ENCODE peak calls at places on chromosome X, in seven cellular contexts. One of them, this sample, is unnamed. For H3K4me1, the result is how much of the 10 kb centered on the place peaks cover.

GRCh38 chrX:154046262-154046771 is 26.6 kb upstream of the IRAK1 start:
- DNase-seq in endodermal cell: no peak
- DNase-seq in Karpas-422: no peak
- DNase-seq in H9: no peak
- DNase-seq in IMR-90: peak
- DNase-seq in astrocyte: peak
- DNase-seq in HCT116: no peak
- DNase-seq in this sample: no peak

GRCh38 chrX:148501121-148502066 is 977 bp downstream of the AFF2 start:
- DNase-seq in astrocyte: no peak
- DNase-seq in H9: peak
- DNase-seq in IMR-90: no peak
- DNase-seq in Karpas-422: peak
- DNase-seq in endodermal cell: peak
- DNase-seq in HCT116: no peak
- DNase-seq in this sample: peak

GRCh38 chrX:118239471-118239870 is 106.4 kb upstream of the WDR44 start:
- DNase-seq in H9: no peak
- DNase-seq in astrocyte: peak
- DNase-seq in HCT116: no peak
- DNase-seq in endodermal cell: no peak
- DNase-seq in Karpas-422: no peak
- DNase-seq in IMR-90: peak
- DNase-seq in this sample: no peak

GRCh38 chrX:25968920-25969319 is 169.2 kb upstream of the MAGEB18 start:
- DNase-seq in H9: peak
- DNase-seq in astrocyte: no peak
- DNase-seq in HCT116: no peak
- DNase-seq in endodermal cell: peak
- DNase-seq in IMR-90: no peak
- DNase-seq in Karpas-422: peak
- DNase-seq in this sample: no peak

GRCh38 chrX:124103966-124104365 is 142.5 kb downstream of the STAG2 start:
- DNase-seq in IMR-90: no peak
- DNase-seq in endodermal cell: no peak
- DNase-seq in HCT116: no peak
- DNase-seq in Karpas-422: no peak
- DNase-seq in H9: no peak
- DNase-seq in astrocyte: no peak
- DNase-seq in this sample: no peak

GRCh38 chrX:96689951-96690350 is 5.3 kb downstream of the DIAPH2 start:
- DNase-seq in endodermal cell: no peak
- DNase-seq in Karpas-422: no peak
- DNase-seq in H9: no peak
- DNase-seq in astrocyte: no peak
- DNase-seq in HCT116: no peak
- DNase-seq in IMR-90: peak
- DNase-seq in this sample: no peak

GRCh38 chrX:56928546-56928945 is 66.8 kb downstream of the SPIN3 start:
- DNase-seq in HCT116: no peak
- DNase-seq in H9: no peak
- DNase-seq in astrocyte: no peak
- DNase-seq in endodermal cell: no peak
- DNase-seq in IMR-90: no peak
- DNase-seq in Karpas-422: no peak
- DNase-seq in this sample: no peak

GRCh38 chrX:11100281-11101035 is 10.7 kb upstream of the HCCS start:
- DNase-seq in astrocyte: peak
- DNase-seq in HCT116: no peak
- DNase-seq in endodermal cell: peak
- DNase-seq in H9: peak
- DNase-seq in Karpas-422: peak
- DNase-seq in IMR-90: peak
- DNase-seq in this sample: no peak

GRCh38 chrX:20718592-20718991 is 451.9 kb upstream of the RPS6KA3 start:
- DNase-seq in endodermal cell: no peak
- DNase-seq in IMR-90: no peak
- DNase-seq in H9: no peak
- DNase-seq in astrocyte: no peak
- DNase-seq in HCT116: no peak
- DNase-seq in Karpas-422: no peak
- DNase-seq in this sample: no peak

GRCh38 chrX:48559636-48560035 is 14.6 kb upstream of the RBM3 start:
- DNase-seq in IMR-90: no peak
- DNase-seq in H9: no peak
- DNase-seq in endodermal cell: no peak
- DNase-seq in HCT116: no peak
- DNase-seq in Karpas-422: no peak
- DNase-seq in astrocyte: no peak
- DNase-seq in this sample: no peak

GRCh38 chrX:39826813-39827543 is 270.8 kb downstream of the BCOR start:
- DNase-seq in HCT116: no peak
- DNase-seq in astrocyte: no peak
- DNase-seq in endodermal cell: no peak
- DNase-seq in H9: no peak
- DNase-seq in IMR-90: no peak
- DNase-seq in Karpas-422: peak
- DNase-seq in this sample: no peak

GRCh38 chrX:64842492-64842891 is 133.8 kb downstream of the ZC4H2 start:
- DNase-seq in endodermal cell: no peak
- DNase-seq in IMR-90: no peak
- DNase-seq in Karpas-422: no peak
- DNase-seq in H9: no peak
- DNase-seq in HCT116: no peak
- DNase-seq in astrocyte: no peak
- DNase-seq in this sample: no peak

GRCh38 chrX:21811832-21812231 is 27.6 kb upstream of the MBTPS2 start:
- DNase-seq in Karpas-422: no peak
- DNase-seq in IMR-90: no peak
- DNase-seq in endodermal cell: no peak
- DNase-seq in HCT116: no peak
- DNase-seq in astrocyte: no peak
- DNase-seq in H9: no peak
- DNase-seq in this sample: no peak

DNA sequence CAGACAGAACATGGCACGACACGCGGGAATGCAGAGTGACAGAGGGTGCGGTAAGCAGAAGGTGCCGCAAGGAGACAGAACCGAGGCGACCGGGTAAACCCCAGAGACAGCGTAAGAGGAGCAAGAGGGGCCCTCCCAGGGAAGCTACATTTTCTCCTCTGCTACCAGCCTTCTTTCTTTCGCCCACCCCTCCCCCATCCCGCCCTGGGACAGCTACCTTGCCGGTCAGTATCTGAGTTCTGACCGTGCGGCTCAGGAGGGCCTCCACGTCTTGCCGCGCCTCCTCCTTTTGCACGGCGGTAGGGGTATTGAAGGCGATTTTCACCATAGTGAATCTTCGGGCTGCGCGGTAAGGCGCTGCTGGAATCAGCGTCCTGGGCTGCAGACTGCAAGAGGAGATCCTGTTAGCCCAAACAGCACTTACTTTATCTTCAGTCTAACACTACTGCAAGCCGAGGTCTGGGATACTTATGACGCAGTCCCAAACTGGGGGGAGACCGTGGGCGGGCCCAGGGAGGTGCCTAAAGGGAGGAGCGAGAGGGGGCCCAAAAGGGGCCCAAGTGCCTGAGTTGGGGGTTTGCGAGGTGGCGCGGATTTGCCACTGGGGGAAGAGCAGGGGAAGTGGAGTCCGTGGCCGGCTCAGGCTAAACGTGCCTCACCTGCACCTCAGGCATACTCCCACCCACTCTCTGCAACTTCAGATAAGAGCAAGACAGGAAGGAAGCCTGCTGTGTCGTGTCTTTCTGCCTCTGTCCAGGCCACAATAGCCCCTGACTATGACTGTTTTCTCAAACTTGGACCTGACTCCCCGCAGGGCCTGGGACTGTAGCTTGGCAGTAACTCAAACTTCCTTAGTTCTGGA is at the start of gene ITM2A:
- DNase-seq in HCT116: no peak
- DNase-seq in Karpas-422: no peak
- DNase-seq in H9: peak
- DNase-seq in IMR-90: no peak
- DNase-seq in endodermal cell: peak
- DNase-seq in astrocyte: no peak
- DNase-seq in this sample: peak
- H3K9ac ChIP-seq in HCT116: no peak
- H3K9ac ChIP-seq in Karpas-422: no peak
- H3K9ac ChIP-seq in H9: peak
- H3K9ac ChIP-seq in IMR-90: no peak
- H3K9ac ChIP-seq in endodermal cell: peak
- H3K9ac ChIP-seq in astrocyte: no peak
- H3K9ac ChIP-seq in this sample: no peak

DNA sequence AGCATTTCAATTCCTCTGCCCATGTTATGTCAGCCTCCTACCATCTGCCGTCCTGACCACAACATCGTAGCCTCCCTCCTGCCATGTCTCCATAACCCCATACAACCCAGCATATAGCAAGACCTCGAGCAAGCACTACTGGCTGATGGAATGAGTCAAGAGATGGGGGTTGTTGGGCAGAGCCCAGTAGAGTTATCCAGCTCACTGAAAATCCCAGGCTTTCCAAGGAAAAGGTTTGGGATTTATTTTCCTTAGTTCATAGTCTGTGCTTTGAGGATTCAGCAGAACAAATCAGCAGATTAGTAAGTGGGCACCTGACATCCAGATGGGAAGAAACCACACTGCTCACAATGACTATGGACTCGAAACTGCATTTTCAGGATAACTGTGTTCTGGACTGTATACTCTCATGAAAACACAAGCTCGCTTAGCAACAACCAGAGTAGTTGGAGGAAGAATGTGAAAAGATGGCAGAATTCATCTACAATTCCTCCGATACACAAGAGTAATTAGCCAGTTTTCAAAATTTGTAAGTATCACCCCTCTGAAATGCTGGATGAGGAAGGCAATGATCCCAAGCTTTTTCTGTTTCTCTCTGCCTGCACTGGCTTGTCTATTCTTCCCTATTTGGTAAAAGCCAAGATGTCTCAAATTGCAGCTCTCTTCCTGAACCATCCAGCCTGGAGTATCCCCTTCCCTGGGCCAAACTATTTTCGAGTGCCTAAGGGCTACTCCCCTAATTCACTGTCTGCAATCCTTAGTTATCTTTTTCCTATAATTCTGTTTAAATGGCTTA is 186.2 kb upstream of the TBL1X start:
- DNase-seq in endodermal cell: no peak
- DNase-seq in Karpas-422: no peak
- DNase-seq in astrocyte: no peak
- DNase-seq in H9: no peak
- DNase-seq in IMR-90: peak
- DNase-seq in HCT116: no peak
- DNase-seq in this sample: no peak
- H3K27ac ChIP-seq in endodermal cell: no peak
- H3K27ac ChIP-seq in Karpas-422: no peak
- H3K27ac ChIP-seq in astrocyte: no peak
- H3K27ac ChIP-seq in H9: no peak
- H3K27ac ChIP-seq in IMR-90: peak
- H3K27ac ChIP-seq in HCT116: no peak
- H3K27ac ChIP-seq in this sample: no peak

GRCh38 chrX:103730746-103731508 is 20.2 kb downstream of the TMEM31 start:
- DNase-seq in H9: no peak
- DNase-seq in Karpas-422: no peak
- DNase-seq in endodermal cell: peak
- DNase-seq in astrocyte: peak
- DNase-seq in IMR-90: peak
- DNase-seq in HCT116: no peak
- DNase-seq in this sample: no peak

GRCh38 chrX:103729015-103729414 is 18.3 kb downstream of the TMEM31 start:
- DNase-seq in HCT116: no peak
- DNase-seq in IMR-90: no peak
- DNase-seq in Karpas-422: no peak
- DNase-seq in astrocyte: no peak
- DNase-seq in endodermal cell: peak
- DNase-seq in H9: no peak
- DNase-seq in this sample: no peak

GRCh38 chrX:103730147-103730546 is 19.4 kb downstream of the TMEM31 start:
- DNase-seq in H9: no peak
- DNase-seq in HCT116: no peak
- DNase-seq in IMR-90: no peak
- DNase-seq in Karpas-422: no peak
- DNase-seq in endodermal cell: peak
- DNase-seq in astrocyte: no peak
- DNase-seq in this sample: no peak

GRCh38 chrX:103726477-103726876 is 15.8 kb downstream of the TMEM31 start:
- DNase-seq in HCT116: no peak
- DNase-seq in astrocyte: no peak
- DNase-seq in IMR-90: no peak
- DNase-seq in endodermal cell: peak
- DNase-seq in Karpas-422: no peak
- DNase-seq in H9: no peak
- DNase-seq in this sample: no peak

GRCh38 chrX:103727115-103727514 is 16.4 kb downstream of the TMEM31 start:
- DNase-seq in endodermal cell: peak
- DNase-seq in IMR-90: no peak
- DNase-seq in Karpas-422: no peak
- DNase-seq in HCT116: no peak
- DNase-seq in H9: no peak
- DNase-seq in astrocyte: no peak
- DNase-seq in this sample: no peak
- H3K4me1 ChIP-seq in endodermal cell: under half
- H3K4me1 ChIP-seq in IMR-90: under half
- H3K4me1 ChIP-seq in Karpas-422: under half
- H3K4me1 ChIP-seq in HCT116: under half
- H3K4me1 ChIP-seq in H9: under half
- H3K4me1 ChIP-seq in astrocyte: under half
- H3K4me1 ChIP-seq in this sample: under half

DNA sequence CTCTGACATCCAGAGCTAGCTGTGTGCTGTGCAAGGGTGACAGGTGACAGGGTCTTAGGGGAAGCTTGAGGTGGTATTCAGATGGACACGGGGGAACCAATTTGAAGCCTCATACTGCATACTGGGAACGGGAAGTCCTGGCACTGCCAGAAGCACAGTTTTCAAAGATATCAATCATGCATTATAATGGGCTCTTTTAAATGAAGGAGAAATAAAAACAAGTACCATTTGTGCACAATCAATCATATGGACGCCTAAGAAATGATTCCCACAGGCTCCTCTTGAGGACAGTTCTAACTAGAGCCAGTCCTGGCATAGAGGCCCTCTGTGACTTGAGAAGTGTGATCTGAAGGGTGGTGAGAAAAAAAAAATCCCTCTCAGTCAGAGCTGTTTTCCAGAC is 50.9 kb downstream of the TSC22D3 start:
- DNase-seq in H9: no peak
- DNase-seq in astrocyte: no peak
- DNase-seq in endodermal cell: no peak
- DNase-seq in Karpas-422: no peak
- DNase-seq in HCT116: no peak
- DNase-seq in IMR-90: no peak
- DNase-seq in this sample: no peak
- H3K9ac ChIP-seq in H9: no peak
- H3K9ac ChIP-seq in astrocyte: no peak
- H3K9ac ChIP-seq in endodermal cell: no peak
- H3K9ac ChIP-seq in Karpas-422: no peak
- H3K9ac ChIP-seq in HCT116: no peak
- H3K9ac ChIP-seq in IMR-90: no peak
- H3K9ac ChIP-seq in this sample: no peak

DNA sequence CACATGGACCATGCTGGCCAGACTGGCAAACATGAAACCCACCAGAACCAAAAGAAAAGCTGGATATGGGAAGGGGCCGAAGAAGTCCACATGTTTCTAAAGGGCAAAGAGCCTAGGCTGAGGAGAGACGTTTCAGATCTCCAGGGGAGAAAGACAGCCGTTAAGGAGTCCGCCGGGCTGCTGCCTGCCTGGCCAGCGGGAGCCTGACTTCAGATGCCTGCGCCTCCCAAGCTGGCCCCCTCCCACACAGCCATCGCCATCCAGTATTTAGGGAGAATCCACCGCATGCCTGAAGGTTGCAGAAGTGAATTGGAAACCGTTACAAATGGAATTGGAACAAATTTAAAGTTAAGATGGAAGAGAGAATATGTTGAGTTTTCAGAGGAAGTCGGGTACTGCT is 2.9 kb downstream of the TBL1X start:
- DNase-seq in HCT116: no peak
- DNase-seq in IMR-90: peak
- DNase-seq in H9: peak
- DNase-seq in Karpas-422: no peak
- DNase-seq in endodermal cell: peak
- DNase-seq in astrocyte: no peak
- DNase-seq in this sample: no peak
- H3K27ac ChIP-seq in HCT116: no peak
- H3K27ac ChIP-seq in IMR-90: peak
- H3K27ac ChIP-seq in H9: no peak
- H3K27ac ChIP-seq in Karpas-422: no peak
- H3K27ac ChIP-seq in endodermal cell: no peak
- H3K27ac ChIP-seq in astrocyte: no peak
- H3K27ac ChIP-seq in this sample: no peak